ENCODE peak calls at places on chromosome 1, in nine cellular contexts. F is hypothalamus; K is astrocyte of the spinal cord; S is effector CD4-positive, alpha-beta T cell; A is prostate gland; V is substantia nigra; H is T-helper 17 cell; D is pancreas; B is Calu3. L is an unnamed sample.

GRCh38 chr1:180507826-180508724 is 5.7 kb upstream of the ACBD6 start:
- DNase-seq in F (no peak), K (peak), S (no peak), A (no peak), V (no peak), H (no peak), D (no peak), B (no peak), L (no peak)

GRCh38 chr1:186325239-186325638 is 49.8 kb downstream of the TPR start:
- DNase-seq in F (no peak), K (peak), S (no peak), A (no peak), V (no peak), H (no peak), D (no peak), B (no peak), L (no peak)

GRCh38 chr1:33375316-33375715 is 54.4 kb upstream of the A3GALT2 start:
- DNase-seq in F (no peak), K (no peak), S (no peak), A (no peak), V (no peak), H (no peak), D (no peak), B (no peak), L (no peak)

GRCh38 chr1:215888159-215888558 is 321.1 kb downstream of the KCTD3 start:
- DNase-seq in F (no peak), K (peak), S (no peak), A (no peak), V (no peak), H (no peak), D (no peak), B (no peak), L (no peak)

GRCh38 chr1:107829083-107829771 is 135.8 kb downstream of the VAV3 start:
- DNase-seq in F (no peak), K (peak), S (no peak), A (no peak), V (no peak), H (no peak), D (no peak), B (no peak), L (no peak)

GRCh38 chr1:206036661-206037455 is 13.2 kb upstream of the CTSE start:
- DNase-seq in F (no peak), K (no peak), S (no peak), A (no peak), V (no peak), H (no peak), D (no peak), B (no peak), L (no peak)

GRCh38 chr1:88773540-88774150 is 89.6 kb downstream of the PKN2 start:
- DNase-seq in F (no peak), K (peak), S (no peak), A (no peak), V (no peak), H (no peak), D (no peak), B (peak), L (no peak)

GRCh38 chr1:219442575-219442974 is 170.3 kb downstream of the ZC3H11B start:
- DNase-seq in F (no peak), K (peak), S (no peak), A (no peak), V (no peak), H (no peak), D (no peak), B (no peak), L (no peak)

GRCh38 chr1:168970945-168971799 is 135.3 kb upstream of the ATP1B1 start:
- DNase-seq in F (no peak), K (no peak), S (no peak), A (no peak), V (no peak), H (no peak), D (no peak), B (no peak), L (no peak)

GRCh38 chr1:173507847-173508209 is 30.7 kb downstream of the PRDX6 start:
- DNase-seq in F (no peak), K (no peak), S (no peak), A (no peak), V (no peak), H (no peak), D (no peak), B (peak), L (no peak)

GRCh38 chr1:21773585-21773984 is 9.4 kb downstream of the USP48 start:
- DNase-seq in F (no peak), K (no peak), S (no peak), A (no peak), V (no peak), H (no peak), D (no peak), B (peak), L (no peak)

GRCh38 chr1:247487057-247487456 is 29.2 kb upstream of the OR2B11 start:
- DNase-seq in F (no peak), K (peak), S (peak), A (peak), V (no peak), H (no peak), D (no peak), B (peak), L (peak)

GRCh38 chr1:7956218-7957032 is 5.1 kb upstream of the PARK7 start:
- DNase-seq in F (no peak), K (peak), S (no peak), A (no peak), V (no peak), H (no peak), D (no peak), B (no peak), L (no peak)

GRCh38 chr1:60068393-60069045 is 5.1 kb downstream of the C1orf87 start:
- DNase-seq in F (no peak), K (peak), S (no peak), A (no peak), V (no peak), H (no peak), D (no peak), B (no peak), L (no peak)

GRCh38 chr1:223109581-223110026 is 33.4 kb downstream of the TLR5 start:
- DNase-seq in F (no peak), K (no peak), S (no peak), A (no peak), V (no peak), H (no peak), D (peak), B (peak), L (no peak)

GRCh38 chr1:42146916-42147320 is 6.3 kb upstream of the GUCA2B start:
- DNase-seq in F (no peak), K (peak), S (peak), A (peak), V (peak), H (peak), D (peak), B (peak), L (peak)

GRCh38 chr1:32773018-32773763 is 44.0 kb downstream of the YARS1 start:
- DNase-seq in F (no peak), K (peak), S (peak), A (peak), V (peak), H (peak), D (peak), B (peak), L (peak)

GRCh38 chr1:58887059-58887458 is 103.2 kb upstream of the JUN start:
- DNase-seq in F (no peak), K (no peak), S (no peak), A (no peak), V (no peak), H (no peak), D (no peak), B (no peak), L (no peak)

GRCh38 chr1:2980849-2981248 is 40.4 kb upstream of the ACTRT2 start:
- DNase-seq in F (no peak), K (no peak), S (no peak), A (no peak), V (no peak), H (no peak), D (peak), B (no peak), L (no peak)

GRCh38 chr1:13950637-13951036 is 250.6 kb downstream of the PRDM2 start:
- DNase-seq in F (no peak), K (no peak), S (no peak), A (no peak), V (no peak), H (no peak), D (no peak), B (no peak), L (no peak)

GRCh38 chr1:1540015-1540816 is at the start of gene TMEM240:
- DNase-seq in F (peak), K (peak), S (peak), A (peak), V (peak), H (peak), D (peak), B (no peak), L (no peak)

GRCh38 chr1:183956559-183957188 is 80.9 kb downstream of the COLGALT2 start:
- DNase-seq in F (no peak), K (peak), S (peak), A (no peak), V (no peak), H (no peak), D (no peak), B (peak), L (no peak)

GRCh38 chr1:114979278-114979891 is 50.2 kb upstream of the TSHB start:
- DNase-seq in F (no peak), K (peak), S (peak), A (peak), V (no peak), H (peak), D (peak), B (peak), L (peak)

GRCh38 chr1:26786437-26787380 is 1.0 kb upstream of the PIGV start:
- DNase-seq in F (no peak), K (peak), S (no peak), A (peak), V (peak), H (no peak), D (peak), B (peak), L (no peak)